ENCODE peak calls at places on chromosomes 7 and 10, in six cellular contexts. One of them, this sample, is unnamed.

GRCh38 chr10:133247681-133248333 is 10.2 kb downstream of the VENTX start:
- DNase-seq in stimulated activated naive CD4-positive, alpha-beta T cell: no peak
- DNase-seq in nephron progenitor cell: no peak
- DNase-seq in putamen: no peak
- DNase-seq in aorta: no peak
- DNase-seq in globus pallidus: no peak
- DNase-seq in this sample: no peak

GRCh38 chr7:55515569-55516279 is 56.6 kb downstream of the VOPP1 start:
- DNase-seq in stimulated activated naive CD4-positive, alpha-beta T cell: no peak
- DNase-seq in nephron progenitor cell: no peak
- DNase-seq in putamen: no peak
- DNase-seq in aorta: no peak
- DNase-seq in globus pallidus: no peak
- DNase-seq in this sample: no peak

GRCh38 chr10:28679941-28680752 is 2.8 kb downstream of the BAMBI start:
- DNase-seq in stimulated activated naive CD4-positive, alpha-beta T cell: no peak
- DNase-seq in nephron progenitor cell: no peak
- DNase-seq in putamen: no peak
- DNase-seq in aorta: no peak
- DNase-seq in globus pallidus: peak; percentile 31
- DNase-seq in this sample: no peak

GRCh38 chr10:98556061-98556460 is 109.3 kb upstream of the HPS1 start:
- DNase-seq in stimulated activated naive CD4-positive, alpha-beta T cell: no peak
- DNase-seq in nephron progenitor cell: no peak
- DNase-seq in putamen: no peak
- DNase-seq in aorta: no peak
- DNase-seq in globus pallidus: no peak
- DNase-seq in this sample: no peak

GRCh38 chr7:87370660-87371180 is 25.3 kb downstream of the CROT start:
- DNase-seq in stimulated activated naive CD4-positive, alpha-beta T cell: no peak
- DNase-seq in nephron progenitor cell: no peak
- DNase-seq in putamen: no peak
- DNase-seq in aorta: no peak
- DNase-seq in globus pallidus: no peak
- DNase-seq in this sample: no peak

GRCh38 chr10:116974442-116975005 is 30.5 kb downstream of the SHTN1 start:
- DNase-seq in stimulated activated naive CD4-positive, alpha-beta T cell: no peak
- DNase-seq in nephron progenitor cell: no peak
- DNase-seq in putamen: no peak
- DNase-seq in aorta: no peak
- DNase-seq in globus pallidus: peak; percentile 77
- DNase-seq in this sample: no peak

GRCh38 chr10:2619472-2619871 is 447.9 kb upstream of the PFKP start:
- DNase-seq in stimulated activated naive CD4-positive, alpha-beta T cell: no peak
- DNase-seq in nephron progenitor cell: peak; percentile 16
- DNase-seq in putamen: no peak
- DNase-seq in aorta: no peak
- DNase-seq in globus pallidus: no peak
- DNase-seq in this sample: peak; percentile 72

GRCh38 chr7:94874036-94874745 is 33.2 kb upstream of the PPP1R9A start:
- DNase-seq in stimulated activated naive CD4-positive, alpha-beta T cell: no peak
- DNase-seq in nephron progenitor cell: no peak
- DNase-seq in putamen: no peak
- DNase-seq in aorta: no peak
- DNase-seq in globus pallidus: no peak
- DNase-seq in this sample: no peak

GRCh38 chr10:125375210-125375609 is 214.8 kb upstream of the CTBP2 start:
- DNase-seq in stimulated activated naive CD4-positive, alpha-beta T cell: no peak
- DNase-seq in nephron progenitor cell: no peak
- DNase-seq in putamen: no peak
- DNase-seq in aorta: no peak
- DNase-seq in globus pallidus: peak; percentile 9
- DNase-seq in this sample: peak; percentile 20

GRCh38 chr10:99340650-99341049 is 11.5 kb downstream of the CNNM1 start:
- DNase-seq in stimulated activated naive CD4-positive, alpha-beta T cell: no peak
- DNase-seq in nephron progenitor cell: no peak
- DNase-seq in putamen: no peak
- DNase-seq in aorta: no peak
- DNase-seq in globus pallidus: no peak
- DNase-seq in this sample: no peak

GRCh38 chr10:83943920-83944319 is 195.4 kb upstream of the GHITM start:
- DNase-seq in stimulated activated naive CD4-positive, alpha-beta T cell: no peak
- DNase-seq in nephron progenitor cell: no peak
- DNase-seq in putamen: peak; percentile 14
- DNase-seq in aorta: no peak
- DNase-seq in globus pallidus: peak; percentile 32
- DNase-seq in this sample: no peak

GRCh38 chr7:149456770-149457421 is 4.0 kb downstream of the ZNF777 start:
- DNase-seq in stimulated activated naive CD4-positive, alpha-beta T cell: no peak
- DNase-seq in nephron progenitor cell: no peak
- DNase-seq in putamen: no peak
- DNase-seq in aorta: no peak
- DNase-seq in globus pallidus: no peak
- DNase-seq in this sample: no peak

GRCh38 chr10:44466236-44466635 is 81.3 kb upstream of the CXCL12 start:
- DNase-seq in stimulated activated naive CD4-positive, alpha-beta T cell: no peak
- DNase-seq in nephron progenitor cell: no peak
- DNase-seq in putamen: no peak
- DNase-seq in aorta: no peak
- DNase-seq in globus pallidus: no peak
- DNase-seq in this sample: no peak

GRCh38 chr10:72694476-72695369 is 2.8 kb downstream of the MCU start:
- DNase-seq in stimulated activated naive CD4-positive, alpha-beta T cell: peak; percentile 1
- DNase-seq in nephron progenitor cell: no peak
- DNase-seq in putamen: no peak
- DNase-seq in aorta: no peak
- DNase-seq in globus pallidus: peak; percentile 42
- DNase-seq in this sample: no peak

GRCh38 chr10:93947055-93947454 is 46.7 kb upstream of the PLCE1 start:
- DNase-seq in stimulated activated naive CD4-positive, alpha-beta T cell: no peak
- DNase-seq in nephron progenitor cell: peak; percentile 51
- DNase-seq in putamen: no peak
- DNase-seq in aorta: no peak
- DNase-seq in globus pallidus: no peak
- DNase-seq in this sample: peak; percentile 17

GRCh38 chr7:17696422-17696821 is 243.9 kb downstream of the SNX13 start:
- DNase-seq in stimulated activated naive CD4-positive, alpha-beta T cell: no peak
- DNase-seq in nephron progenitor cell: no peak
- DNase-seq in putamen: no peak
- DNase-seq in aorta: peak; percentile 62
- DNase-seq in globus pallidus: peak; percentile 51
- DNase-seq in this sample: no peak

GRCh38 chr10:14905890-14906289 is 27.2 kb downstream of the SUV39H2 start:
- DNase-seq in stimulated activated naive CD4-positive, alpha-beta T cell: peak; percentile 22
- DNase-seq in nephron progenitor cell: no peak
- DNase-seq in putamen: no peak
- DNase-seq in aorta: no peak
- DNase-seq in globus pallidus: no peak
- DNase-seq in this sample: no peak

GRCh38 chr7:142130282-142130681 is 18.8 kb downstream of the MGAM2 start:
- DNase-seq in stimulated activated naive CD4-positive, alpha-beta T cell: no peak
- DNase-seq in nephron progenitor cell: no peak
- DNase-seq in putamen: no peak
- DNase-seq in aorta: no peak
- DNase-seq in globus pallidus: no peak
- DNase-seq in this sample: no peak

GRCh38 chr10:14673189-14673947 is 101.3 kb downstream of the FAM107B start:
- DNase-seq in stimulated activated naive CD4-positive, alpha-beta T cell: no peak
- DNase-seq in nephron progenitor cell: no peak
- DNase-seq in putamen: no peak
- DNase-seq in aorta: no peak
- DNase-seq in globus pallidus: no peak
- DNase-seq in this sample: no peak

GRCh38 chr7:134676743-134677142 is 30.1 kb downstream of the BPGM start:
- DNase-seq in stimulated activated naive CD4-positive, alpha-beta T cell: no peak
- DNase-seq in nephron progenitor cell: no peak
- DNase-seq in putamen: no peak
- DNase-seq in aorta: no peak
- DNase-seq in globus pallidus: no peak
- DNase-seq in this sample: no peak

GRCh38 chr7:112140600-112140999 is 65.6 kb downstream of the DOCK4 start:
- DNase-seq in stimulated activated naive CD4-positive, alpha-beta T cell: no peak
- DNase-seq in nephron progenitor cell: no peak
- DNase-seq in putamen: no peak
- DNase-seq in aorta: no peak
- DNase-seq in globus pallidus: no peak
- DNase-seq in this sample: no peak

GRCh38 chr7:133705596-133705995 is 421.5 kb upstream of the LRGUK start:
- DNase-seq in stimulated activated naive CD4-positive, alpha-beta T cell: no peak
- DNase-seq in nephron progenitor cell: no peak
- DNase-seq in putamen: no peak
- DNase-seq in aorta: no peak
- DNase-seq in globus pallidus: no peak
- DNase-seq in this sample: no peak